ENCODE peak calls at places on chromosomes 16 and 17, in five cellular contexts. K is aorta; H is endodermal cell; R is CD4-positive, CD25-positive, alpha-beta regulatory T cell; F is stomach. I is an unnamed sample.

GRCh38 chr17:67532326-67532871 is 155.3 kb downstream of the PITPNC1 start:
- DNase-seq in K (no peak), H (peak; percentile 38), R (no peak), F (no peak), I (no peak)

GRCh38 chr17:82889496-82890338 is 49.9 kb upstream of the ZNF750 start:
- DNase-seq in K (no peak), H (peak; percentile 81), R (no peak), F (peak; percentile 94), I (peak; percentile 78)

GRCh38 chr16:11418506-11418905 is 73.2 kb downstream of the RMI2 start:
- DNase-seq in K (no peak), H (no peak), R (no peak), F (no peak), I (no peak)

GRCh38 chr17:76353004-76353598 is 615 bp downstream of the PRPSAP1 start:
- DNase-seq in K (peak; percentile 59), H (peak; percentile 79), R (peak; percentile 5), F (peak; percentile 34), I (peak; percentile 93)

GRCh38 chr16:74868501-74868900 is 93.9 kb upstream of the FA2H start:
- DNase-seq in K (no peak), H (no peak), R (peak; percentile 22), F (no peak), I (no peak)

GRCh38 chr16:77403732-77404131 is 31.1 kb downstream of the ADAMTS18 start:
- DNase-seq in K (no peak), H (no peak), R (no peak), F (no peak), I (peak; percentile 29)

GRCh38 chr16:1979271-1980025 is 1.8 kb downstream of the NOXO1 start:
- DNase-seq in K (no peak), H (peak; percentile 89), R (no peak), F (peak; percentile 93), I (peak; percentile 97)

GRCh38 chr16:69647020-69647419 is 79.3 kb downstream of the NQO1 start:
- DNase-seq in K (no peak), H (no peak), R (no peak), F (no peak), I (no peak)

GRCh38 chr17:72119963-72120877 is 600 bp upstream of the SOX9 start:
- DNase-seq in K (no peak), H (peak; percentile 89), R (no peak), F (peak; percentile 52), I (peak; percentile 73)

GRCh38 chr17:49616546-49617205 is 41.0 kb downstream of the NXPH3 start:
- DNase-seq in K (peak; percentile 86), H (no peak), R (no peak), F (peak; percentile 52), I (no peak)

GRCh38 chr16:25270577-25270976 is 12.9 kb upstream of the ZKSCAN2 start:
- DNase-seq in K (no peak), H (no peak), R (no peak), F (no peak), I (no peak)

GRCh38 chr16:76335187-76335974 is 58.2 kb downstream of the CNTNAP4 start:
- DNase-seq in K (no peak), H (peak; percentile 51), R (no peak), F (no peak), I (peak; percentile 2)

GRCh38 chr17:80892900-80893603 is 98.6 kb upstream of the CHMP6 start:
- DNase-seq in K (peak; percentile 55), H (no peak), R (no peak), F (no peak), I (no peak)

GRCh38 chr17:4641297-4642195 is at the start of gene ALOX15:
- DNase-seq in K (no peak), H (peak; percentile 80), R (no peak), F (no peak), I (peak; percentile 79)

GRCh38 chr16:81732699-81733098 is 46.4 kb upstream of the PLCG2 start:
- DNase-seq in K (no peak), H (no peak), R (no peak), F (no peak), I (no peak)

GRCh38 chr16:87324411-87325275 is 7.5 kb upstream of the C16orf95 start:
- DNase-seq in K (peak; percentile 52), H (peak; percentile 87), R (peak; percentile 50), F (no peak), I (peak; percentile 98)

GRCh38 chr17:28499684-28500357 is 6.3 kb upstream of the FOXN1 start:
- DNase-seq in K (no peak), H (no peak), R (no peak), F (no peak), I (no peak)

GRCh38 chr17:5122586-5123342 is 6.9 kb downstream of the USP6 start:
- DNase-seq in K (no peak), H (peak; percentile 86), R (no peak), F (peak; percentile 24), I (peak; percentile 86)

GRCh38 chr17:47231334-47231733 is 22.2 kb downstream of the MYL4 start:
- DNase-seq in K (no peak), H (no peak), R (no peak), F (no peak), I (no peak)
- H3K4me3 ChIP-seq in K (no peak overlapping the region), H (no peak overlapping the region), R (no peak overlapping the region), F (no peak overlapping the region), I (no peak overlapping the region)

DNA sequence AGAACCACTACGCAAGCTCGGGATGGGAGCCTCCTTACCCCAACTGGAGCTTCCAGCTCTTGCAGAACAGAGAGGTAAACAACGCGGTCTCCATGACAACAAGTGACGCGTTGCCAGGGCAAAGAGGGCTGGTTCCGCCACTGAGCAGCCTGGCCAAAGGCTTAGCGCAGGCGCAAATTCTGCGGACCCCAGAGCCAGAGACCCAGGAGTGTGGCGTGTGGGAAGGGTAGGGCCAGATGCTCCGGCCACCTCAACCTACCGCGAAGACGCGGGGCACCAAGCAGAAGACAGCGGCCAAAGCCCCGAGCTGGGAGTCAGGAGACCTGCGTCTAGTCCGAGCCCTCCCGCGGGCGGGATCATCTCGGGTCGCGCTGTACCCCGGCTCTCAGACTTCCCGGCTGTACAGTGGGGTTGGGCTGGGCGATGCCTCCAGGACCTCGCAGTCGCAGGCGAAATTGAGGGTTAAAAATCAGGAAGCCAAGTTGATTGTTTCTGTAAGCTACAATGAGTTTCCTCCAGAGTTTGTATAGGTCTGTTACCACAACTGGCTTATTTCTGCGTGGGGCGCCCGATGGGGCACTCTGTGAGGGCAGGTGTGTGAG is at the start of gene TEKT1:
- DNase-seq in K (peak; percentile 88), H (peak; percentile 99), R (peak; percentile 61), F (peak; percentile 70), I (peak; percentile 91)
- H3K27me3 ChIP-seq in K (peaks cover 4% of the 10 kb centered on the region), H (peaks cover 87% of the 10 kb centered on the region), R (peaks cover 54% of the 10 kb centered on the region), F (peaks cover 8% of the 10 kb centered on the region), I (peaks cover 17% of the 10 kb centered on the region)

DNA sequence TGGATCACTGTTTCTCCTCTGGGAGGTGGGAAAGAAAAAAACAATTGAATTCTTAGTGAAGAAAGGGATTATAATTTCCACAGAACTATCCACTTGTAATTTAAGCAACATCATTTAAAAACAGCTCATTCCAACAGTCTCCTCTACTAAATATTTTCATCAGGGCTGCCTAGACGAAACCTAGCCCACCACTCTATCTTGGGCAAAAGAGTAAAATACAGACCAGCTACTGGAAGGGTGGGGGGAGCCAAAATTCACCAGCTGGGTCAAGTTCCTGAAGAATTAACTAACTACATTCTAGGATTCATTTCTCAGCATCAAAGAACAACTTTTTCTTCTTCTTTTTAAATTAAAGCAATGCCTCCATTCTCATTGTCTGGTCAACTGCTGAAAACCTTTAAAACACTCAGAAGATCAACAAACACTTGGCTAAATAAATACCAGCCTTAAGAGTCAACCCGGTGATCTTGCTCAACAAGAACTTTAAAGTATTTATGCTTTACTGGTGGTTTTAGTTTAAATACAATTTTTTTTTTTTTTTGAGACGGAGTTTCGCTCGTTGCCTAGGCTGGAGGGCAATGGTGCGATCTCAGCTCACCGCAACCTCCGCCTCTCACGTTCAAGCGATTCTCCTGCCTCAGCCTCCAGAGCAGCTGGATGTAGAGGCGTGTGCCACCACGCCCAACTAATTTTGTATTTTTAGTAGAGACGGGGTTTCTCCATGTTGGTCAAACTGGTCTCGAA is 25.2 kb downstream of the KANSL1 start:
- DNase-seq in K (no peak), H (no peak), R (no peak), F (no peak), I (no peak)
- H3K4me3 ChIP-seq in K (no peak overlapping the region), H (no peak overlapping the region), R (peak overlapping the region; percentile 21), F (no peak overlapping the region), I (no peak overlapping the region)

GRCh38 chr16:21300309-21301167 is 22.4 kb upstream of the CRYM start:
- DNase-seq in K (peak; percentile 96), H (peak; percentile 95), R (no peak), F (peak; percentile 96), I (peak; percentile 86)
- H3K27me3 ChIP-seq in K (no peaks in the 10 kb centered on the region), H (peaks cover 30% of the 10 kb centered on the region), R (peaks cover 16% of the 10 kb centered on the region), F (no peaks in the 10 kb centered on the region), I (peaks cover 43% of the 10 kb centered on the region)

I was measured in H7.